ENCODE peak calls at places on chromosomes 13 and 19, in nine cellular contexts. N is activated CD8-positive, alpha-beta memory T cell treated with anti-CD3 and anti-CD28 coated beads for 1 hour; I is omental fat pad; H is GM12865; Y is brain microvascular endothelial cell; S is naive thymus-derived CD8-positive, alpha-beta T cell; D is HCT116; J is T-helper 1 cell; O is mucosa of descending colon. M is an unnamed sample.
A peak's percentile ranks its signal among the peaks of the same experiment; 100 is the strongest.

GRCh38 chr13:32031025-32031814 is at the start of gene FRY:
- DNase-seq in O (peak; percentile 59), N (peak; percentile 20), I (peak; percentile 30), H (peak; percentile 69), J (peak; percentile 56), S (peak; percentile 39), D (peak; percentile 15), Y (peak; percentile 58), M (peak; percentile 58)

GRCh38 chr19:45497791-45498190 is 452 bp upstream of the PPM1N start:
- DNase-seq in N (no peak), S (no peak), J (no peak), Y (no peak), H (no peak), O (no peak), I (no peak), D (no peak), M (no peak)

GRCh38 chr19:44812142-44812718 is 3.3 kb downstream of the BCAM start:
- DNase-seq in S (no peak), H (no peak), D (no peak), Y (no peak), O (no peak), I (no peak), J (no peak), N (no peak), M (no peak)

GRCh38 chr13:30873519-30873918 is 32.6 kb upstream of the MEDAG start:
- DNase-seq in Y (no peak), J (no peak), D (no peak), N (no peak), I (no peak), S (no peak), H (no peak), O (no peak), M (no peak)

GRCh38 chr19:9528757-9529336 is 9.6 kb downstream of the ZNF426 start:
- DNase-seq in H (no peak), J (peak; percentile 2), S (no peak), N (no peak), Y (no peak), I (no peak), O (no peak), D (no peak), M (no peak)

GRCh38 chr13:75145926-75146325 is 336.0 kb downstream of the TBC1D4 start:
- DNase-seq in D (no peak), O (no peak), N (no peak), S (no peak), H (no peak), J (no peak), Y (no peak), I (no peak), M (no peak)

GRCh38 chr13:98575009-98575866 is 1.7 kb downstream of the STK24 start:
- DNase-seq in O (no peak), Y (no peak), S (peak; percentile 30), J (no peak), H (no peak), N (no peak), D (no peak), I (no peak), M (no peak)

GRCh38 chr19:41064974-41065569 is 23.2 kb upstream of the CYP2A13 start:
- DNase-seq in Y (peak; percentile 25), S (no peak), O (peak; percentile 10), N (no peak), D (peak; percentile 61), J (peak; percentile 2), I (no peak), H (peak; percentile 26), M (peak; percentile 19)

GRCh38 chr19:51055866-51056265 is 9.0 kb downstream of the KLK13 start:
- DNase-seq in N (no peak), O (no peak), Y (no peak), J (no peak), I (no peak), S (no peak), H (no peak), D (no peak), M (no peak)

GRCh38 chr13:23743717-23744116 is 145.5 kb downstream of the MIPEP start:
- DNase-seq in Y (no peak), J (no peak), D (no peak), O (no peak), N (no peak), I (no peak), S (no peak), H (no peak), M (no peak)

GRCh38 chr19:10478476-10478875 is 24.7 kb downstream of the KEAP1 start:
- DNase-seq in D (no peak), H (no peak), S (no peak), I (no peak), J (no peak), O (no peak), Y (no peak), N (no peak), M (no peak)

GRCh38 chr13:50130686-50131051 is 115.4 kb downstream of the KCNRG start:
- DNase-seq in H (no peak), S (peak; percentile 32), O (peak; percentile 31), I (no peak), N (no peak), Y (peak; percentile 53), D (no peak), J (peak; percentile 15), M (peak; percentile 32)

GRCh38 chr13:109821038-109821545 is 34.7 kb upstream of the IRS2 start:
- DNase-seq in D (no peak), J (no peak), N (no peak), I (no peak), S (no peak), H (no peak), Y (no peak), O (no peak), M (no peak)

GRCh38 chr19:56141416-56141992 is 417 bp downstream of the ZNF444 start:
- DNase-seq in N (no peak), D (no peak), Y (no peak), H (peak; percentile 44), O (peak; percentile 53), I (no peak), S (peak; percentile 52), J (no peak), M (peak; percentile 49)

GRCh38 chr13:78431328-78431727 is 172.0 kb downstream of the POU4F1 start:
- DNase-seq in S (no peak), N (no peak), O (no peak), D (no peak), Y (no peak), H (no peak), J (no peak), I (no peak), M (no peak)

GRCh38 chr19:51274037-51274370 is 23.1 kb downstream of the SIGLECL1 start:
- DNase-seq in Y (no peak), D (no peak), O (no peak), S (no peak), J (no peak), N (no peak), H (no peak), I (no peak), M (no peak)

GRCh38 chr19:33167438-33167837 is 26.7 kb upstream of the LRP3 start:
- DNase-seq in D (no peak), H (no peak), J (no peak), S (no peak), I (no peak), O (no peak), N (no peak), Y (no peak), M (no peak)

GRCh38 chr13:24165746-24166145 is 5.2 kb downstream of the SPATA13 start:
- DNase-seq in D (no peak), O (no peak), J (no peak), I (no peak), S (no peak), H (no peak), Y (peak; percentile 13), N (no peak), M (no peak)

GRCh38 chr19:51096473-51097165 is 11.6 kb downstream of the CTU1 start:
- DNase-seq in I (no peak), D (peak; percentile 21), N (no peak), O (no peak), Y (no peak), S (no peak), J (no peak), H (no peak), M (no peak)

GRCh38 chr13:99446242-99446641 is 55.0 kb upstream of the TM9SF2 start:
- DNase-seq in H (no peak), Y (no peak), N (no peak), D (peak; percentile 36), O (no peak), J (no peak), I (no peak), S (no peak), M (no peak)

GRCh38 chr13:31209172-31209818 is 9.5 kb downstream of the B3GLCT start:
- DNase-seq in I (no peak), H (no peak), Y (no peak), O (no peak), N (no peak), J (no peak), S (no peak), D (no peak), M (no peak)

GRCh38 chr13:50910483-50910805 is 853 bp downstream of the RNASEH2B start:
- DNase-seq in O (no peak), H (no peak), N (no peak), Y (no peak), D (peak; percentile 27), I (no peak), J (no peak), S (no peak), M (peak; percentile 28)

M was measured in colonic mucosa.